ENCODE peak calls at places on chromosomes 7 and 10, in five cellular contexts. P is NCI-H69, U is NCI-H187 treated with DMSO at 0.1 percent for 48 hours, O is LHCN-M2, N is immature natural killer cell. R is an unnamed sample.

GRCh38 chr10:118522791-118523498 is 72.5 kb downstream of the PRLHR start:
- DNase-seq in P (peak), O (peak), N (no peak), U (no peak), R (no peak)

GRCh38 chr10:48555310-48556042 is 49.4 kb downstream of the ARHGAP22 start:
- DNase-seq in U (no peak), P (no peak), N (no peak), O (no peak), R (no peak)

GRCh38 chr10:62422068-62422590 is 48.0 kb downstream of the ZNF365 start:
- DNase-seq in O (peak), N (no peak), U (no peak), P (no peak), R (peak)

GRCh38 chr10:13371879-13372470 is 23.9 kb upstream of the SEPHS1 start:
- DNase-seq in P (peak), N (peak), O (peak), U (peak), R (peak)

GRCh38 chr7:74502216-74502891 is 48.6 kb downstream of the GTF2IRD1 start:
- DNase-seq in N (no peak), P (peak), O (peak), U (no peak), R (no peak)

GRCh38 chr7:47571355-47572100 is 10.4 kb downstream of the TNS3 start:
- DNase-seq in U (no peak), N (no peak), O (peak), P (peak), R (no peak)

GRCh38 chr7:33868151-33868550 is 37.2 kb upstream of the BMPER start:
- DNase-seq in U (no peak), N (no peak), O (peak), P (no peak), R (no peak)

GRCh38 chr7:69739906-69740545 is 141.8 kb downstream of the AUTS2 start:
- DNase-seq in U (no peak), O (no peak), N (no peak), P (peak), R (peak)

GRCh38 chr7:63028376-63029206 is 970.1 kb upstream of the ZNF722 start:
- DNase-seq in N (no peak), U (no peak), O (no peak), P (no peak), R (no peak)

GRCh38 chr7:41033526-41033925 is 669.4 kb downstream of the INHBA start:
- DNase-seq in P (no peak), N (no peak), U (no peak), O (peak), R (no peak)

R was measured in OCI-M1.